ENCODE peak calls at places on chromosomes 5 and 9, in six cellular contexts. I, Q, R, H, M and Y are unnamed samples. For H3K9me3, the result is how much of the 10 kb centered on the place peaks cover.

GRCh38 chr5:145697251-145698016 is 137.7 kb downstream of the PRELID2 start:
- DNase-seq in I (peak), Q (no peak), R (peak), H (no peak), M (no peak), Y (no peak)

GRCh38 chr5:1058988-1059883 is 50.6 kb downstream of the NKD2 start:
- DNase-seq in I (no peak), Q (no peak), R (no peak), H (no peak), M (no peak), Y (no peak)

GRCh38 chr5:78985407-78986223 is 505 bp upstream of the ARSB start:
- DNase-seq in I (peak), Q (peak), R (peak), H (peak), M (peak), Y (peak)

GRCh38 chr5:147930759-147931158 is 24.4 kb upstream of the C5orf46 start:
- DNase-seq in I (no peak), Q (no peak), R (no peak), H (no peak), M (no peak), Y (no peak)

GRCh38 chr9:134688231-134688630 is 46.6 kb downstream of the COL5A1 start:
- DNase-seq in I (no peak), Q (no peak), R (no peak), H (no peak), M (no peak), Y (no peak)

GRCh38 chr5:6759401-6759800 is 46.2 kb downstream of the TENT4A start:
- DNase-seq in I (no peak), Q (no peak), R (peak), H (no peak), M (no peak), Y (no peak)

GRCh38 chr9:38171926-38172325 is 102.9 kb upstream of the SHB start:
- DNase-seq in I (no peak), Q (no peak), R (no peak), H (no peak), M (no peak), Y (no peak)

GRCh38 chr9:131567910-131568309 is 22.6 kb downstream of the PRRT1B start:
- DNase-seq in I (no peak), Q (no peak), R (no peak), H (no peak), M (no peak), Y (no peak)

GRCh38 chr5:38347040-38347763 is 88.8 kb downstream of the EGFLAM start:
- DNase-seq in I (no peak), Q (no peak), R (no peak), H (no peak), M (no peak), Y (no peak)

GRCh38 chr9:15416880-15417279 is 5.8 kb upstream of the SNAPC3 start:
- DNase-seq in I (peak), Q (peak), R (peak), H (no peak), M (no peak), Y (peak)

GRCh38 chr5:39072915-39073758 is 1.1 kb downstream of the RICTOR start:
- DNase-seq in I (peak), Q (peak), R (peak), H (peak), M (peak), Y (peak)

GRCh38 chr5:83718195-83718825 is 2.3 kb downstream of the HAPLN1 start:
- DNase-seq in I (peak), Q (peak), R (peak), H (peak), M (peak), Y (no peak)

GRCh38 chr9:109487247-109487646 is 10.9 kb downstream of the PTPN3 start:
- DNase-seq in I (no peak), Q (no peak), R (no peak), H (no peak), M (no peak), Y (no peak)

DNA sequence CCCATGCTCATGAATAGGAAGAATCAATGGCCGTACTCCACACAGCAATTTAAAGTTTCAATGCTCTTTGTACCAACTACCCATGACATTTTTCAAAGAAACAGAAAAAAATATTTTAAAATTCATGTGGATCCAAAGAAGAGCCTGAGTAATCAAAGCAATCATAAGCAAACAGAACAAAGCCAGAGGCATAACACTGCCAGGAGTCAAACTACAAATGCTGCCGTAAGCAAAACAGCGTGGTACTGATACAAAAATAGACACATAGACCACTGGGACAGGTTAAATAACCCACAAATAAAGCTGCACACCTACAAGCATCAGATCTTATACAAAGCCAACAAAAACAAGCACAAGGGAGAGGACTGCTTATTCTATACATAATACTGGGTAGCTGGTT is 107.7 kb downstream of the CHSY3 start:
- DNase-seq in I (no peak), Q (no peak), R (no peak), H (no peak), M (no peak), Y (no peak)
- H3K9me3 ChIP-seq in I (under half), Q (under half), R (under half), H (under half), M (under half), Y (under half)

GRCh38 chr9:61673247-61673646 is 483.4 kb downstream of the SPATA31A7 start:
- DNase-seq in I (no peak), Q (no peak), R (no peak), H (no peak), M (no peak), Y (no peak)
- H3K9me3 ChIP-seq in I (under half), Q (under half), R (under half), H (under half), M (under half), Y (under half)

DNA sequence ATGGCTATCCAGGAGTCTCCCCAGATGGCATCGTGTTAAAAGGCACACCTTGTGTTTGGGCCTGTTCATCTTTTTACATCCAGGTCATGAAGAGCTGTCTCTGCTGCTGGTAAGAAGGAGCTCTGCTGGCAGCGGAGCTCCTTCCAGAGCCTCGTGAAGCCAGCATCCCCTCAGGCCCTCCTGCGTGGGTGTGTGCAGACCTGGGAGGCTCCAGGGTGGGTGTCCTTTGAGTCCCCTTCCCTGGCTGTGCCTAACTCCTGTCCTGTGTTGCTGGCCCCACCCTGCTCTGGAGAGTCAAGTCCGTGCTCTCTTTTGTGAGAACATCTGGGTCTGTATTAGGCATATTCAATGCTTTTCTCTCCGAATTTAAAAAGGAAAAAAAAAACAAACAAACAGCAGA is 149.6 kb upstream of the IRX2 start:
- DNase-seq in I (no peak), Q (no peak), R (no peak), H (no peak), M (no peak), Y (no peak)
- H3K9me3 ChIP-seq in I (under half), Q (under half), R (under half), H (under half), M (under half), Y (under half)

GRCh38 chr5:139185589-139185988 is 12.6 kb downstream of the SIL1 start:
- DNase-seq in I (no peak), Q (no peak), R (no peak), H (no peak), M (no peak), Y (no peak)

GRCh38 chr5:139190125-139190524 is 8.0 kb downstream of the SIL1 start:
- DNase-seq in I (no peak), Q (no peak), R (peak), H (no peak), M (no peak), Y (no peak)

GRCh38 chr5:139186752-139187326 is 11.3 kb downstream of the SIL1 start:
- DNase-seq in I (no peak), Q (no peak), R (no peak), H (no peak), M (no peak), Y (no peak)

GRCh38 chr5:139186293-139186692 is 11.9 kb downstream of the SIL1 start:
- DNase-seq in I (no peak), Q (no peak), R (peak), H (no peak), M (no peak), Y (no peak)

GRCh38 chr5:139188558-139189270 is 9.5 kb downstream of the SIL1 start:
- DNase-seq in I (no peak), Q (no peak), R (no peak), H (no peak), M (no peak), Y (no peak)
- H3K9me3 ChIP-seq in I (under half), Q (under half), R (under half), H (under half), M (under half), Y (under half)

GRCh38 chr9:8014987-8015682 is 215.6 kb upstream of the DMAC1 start:
- DNase-seq in I (no peak), Q (no peak), R (no peak), H (no peak), M (no peak), Y (no peak)

GRCh38 chr9:8012986-8013385 is 213.4 kb upstream of the DMAC1 start:
- DNase-seq in I (no peak), Q (no peak), R (no peak), H (no peak), M (no peak), Y (no peak)
- H3K9me3 ChIP-seq in I (under half), Q (under half), R (under half), H (under half), M (under half), Y (under half)

GRCh38 chr5:180938294-180938693 is 39.3 kb downstream of the BTNL8 start:
- DNase-seq in I (no peak), Q (no peak), R (no peak), H (no peak), M (no peak), Y (no peak)

GRCh38 chr5:180932660-180933059 is 33.7 kb downstream of the BTNL8 start:
- DNase-seq in I (no peak), Q (no peak), R (no peak), H (no peak), M (no peak), Y (no peak)

GRCh38 chr5:180935203-180935602 is 36.2 kb downstream of the BTNL8 start:
- DNase-seq in I (no peak), Q (no peak), R (no peak), H (no peak), M (no peak), Y (no peak)
- H3K9me3 ChIP-seq in I (under half), Q (under half), R (under half), H (under half), M (under half), Y (under half)

GRCh38 chr5:10307206-10308148 is at the start of gene CMBL:
- DNase-seq in I (no peak), Q (peak), R (peak), H (peak), M (no peak), Y (no peak)

GRCh38 chr5:10308844-10309243 is 1.1 kb upstream of the CMBL start:
- DNase-seq in I (no peak), Q (no peak), R (no peak), H (no peak), M (no peak), Y (no peak)

GRCh38 chr5:10304932-10305331 is 2.8 kb downstream of the CMBL start:
- DNase-seq in I (no peak), Q (no peak), R (no peak), H (no peak), M (no peak), Y (no peak)

GRCh38 chr5:10306114-10306513 is 1.6 kb downstream of the CMBL start:
- DNase-seq in I (no peak), Q (no peak), R (no peak), H (no peak), M (no peak), Y (no peak)

GRCh38 chr5:10306806-10307205 is 896 bp downstream of the CMBL start:
- DNase-seq in I (no peak), Q (no peak), R (no peak), H (no peak), M (no peak), Y (no peak)
- H3K9me3 ChIP-seq in I (under half), Q (under half), R (under half), H (under half), M (under half), Y (under half)

GRCh38 chr9:78963911-78964310 is 607.9 kb upstream of the TLE4 start:
- DNase-seq in I (no peak), Q (no peak), R (no peak), H (no peak), M (no peak), Y (no peak)
- H3K9me3 ChIP-seq in I (under half), Q (under half), R (under half), H (under half), M (under half), Y (under half)

GRCh38 chr5:2914022-2914661 is 162.7 kb upstream of the IRX2 start:
- DNase-seq in I (no peak), Q (no peak), R (no peak), H (no peak), M (no peak), Y (no peak)

GRCh38 chr5:2914991-2915484 is 163.6 kb upstream of the IRX2 start:
- DNase-seq in I (no peak), Q (no peak), R (no peak), H (no peak), M (no peak), Y (no peak)

GRCh38 chr5:2917524-2917923 is 166.0 kb upstream of the IRX2 start:
- DNase-seq in I (no peak), Q (no peak), R (no peak), H (no peak), M (no peak), Y (no peak)

GRCh38 chr5:2917093-2917492 is 165.6 kb upstream of the IRX2 start:
- DNase-seq in I (no peak), Q (no peak), R (no peak), H (no peak), M (no peak), Y (no peak)

DNA sequence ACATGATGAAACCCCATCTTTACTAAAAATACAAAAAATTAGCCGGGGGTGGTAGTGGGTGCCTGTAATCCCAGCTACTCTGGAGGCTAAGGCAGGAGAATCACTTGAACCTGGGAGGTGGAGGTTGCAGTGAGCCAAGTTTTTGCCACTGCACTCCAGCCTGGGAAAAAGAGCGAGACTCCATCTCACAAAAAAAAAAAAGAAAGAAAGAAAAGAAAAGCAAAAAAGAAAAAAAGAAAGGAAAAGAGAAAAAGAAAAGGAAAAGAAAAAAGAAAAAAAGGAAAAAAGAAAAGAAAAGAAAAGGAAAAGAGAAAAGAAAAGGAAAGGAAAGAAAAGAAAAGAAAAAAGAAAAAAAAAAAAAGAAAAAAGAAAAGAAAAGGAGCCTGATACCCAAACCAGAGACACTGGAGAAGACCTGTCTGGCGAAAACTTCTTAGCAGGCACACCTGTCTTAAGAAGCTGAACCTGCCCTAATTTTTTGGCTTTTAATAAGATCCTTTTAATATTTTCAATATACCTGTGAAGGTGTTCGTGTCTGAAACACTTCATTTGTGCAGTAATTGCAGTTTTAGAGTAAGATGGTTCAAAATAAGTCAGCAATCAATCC is 164.7 kb upstream of the IRX2 start:
- DNase-seq in I (no peak), Q (no peak), R (no peak), H (no peak), M (no peak), Y (no peak)
- H3K9me3 ChIP-seq in I (under half), Q (under half), R (under half), H (under half), M (under half), Y (under half)